ENCODE peak calls at places on chromosomes 2 and 18, in six cellular contexts. V, J, T, E, S and G are unnamed samples.

GRCh38 chr2:16002144-16002543 is 61.8 kb downstream of the MYCN start:
- DNase-seq in T (no peak), E (no peak), J (no peak), V (no peak), S (no peak), G (no peak)

GRCh38 chr18:79750980-79751571 is 46.7 kb upstream of the KCNG2 start:
- DNase-seq in E (no peak), S (no peak), V (peak; percentile 32), T (no peak), J (peak; percentile 32), G (peak; percentile 3)

GRCh38 chr2:176643711-176644110 is 374.5 kb downstream of the MTX2 start:
- DNase-seq in T (peak; percentile 66), J (no peak), E (no peak), V (no peak), S (no peak), G (no peak)

GRCh38 chr2:59996830-59997229 is 556.6 kb downstream of the BCL11A start:
- DNase-seq in T (no peak), V (no peak), E (no peak), S (no peak), J (no peak), G (no peak)

GRCh38 chr2:134250840-134251461 is 2.9 kb upstream of the MGAT5 start:
- DNase-seq in J (no peak), E (no peak), V (no peak), S (no peak), T (no peak), G (no peak)

GRCh38 chr2:223797811-223798721 is 39.3 kb downstream of the AP1S3 start:
- DNase-seq in S (no peak), J (no peak), V (no peak), E (no peak), T (no peak), G (peak; percentile 60)

GRCh38 chr18:23864620-23865019 is 149.9 kb upstream of the TTC39C start:
- DNase-seq in T (no peak), J (no peak), E (peak; percentile 11), V (no peak), S (no peak), G (no peak)

GRCh38 chr2:108236676-108237335 is 3.0 kb upstream of the SULT1C3 start:
- DNase-seq in V (no peak), S (no peak), J (no peak), E (no peak), T (no peak), G (no peak)

GRCh38 chr2:198615972-198616371 is 811.6 kb downstream of the PLCL1 start:
- DNase-seq in V (no peak), J (no peak), S (no peak), E (no peak), T (no peak), G (peak; percentile 61)

GRCh38 chr18:21439453-21439852 is 161.1 kb downstream of the ESCO1 start:
- DNase-seq in J (no peak), S (no peak), T (no peak), V (no peak), E (no peak), G (peak; percentile 99)

GRCh38 chr2:55247025-55247424 is 14.5 kb downstream of the RPS27A start:
- DNase-seq in T (peak; percentile 61), S (no peak), J (no peak), E (no peak), V (no peak), G (no peak)

GRCh38 chr2:43251171-43251731 is 24.8 kb upstream of the ZFP36L2 start:
- DNase-seq in T (no peak), V (no peak), J (no peak), S (no peak), E (no peak), G (peak; percentile 49)

GRCh38 chr2:11248-11941 is 34.9 kb downstream of the FAM110C start:
- DNase-seq in S (peak; percentile 51), V (peak; percentile 27), T (peak; percentile 98), E (peak; percentile 36), J (no peak), G (peak; percentile 64)

GRCh38 chr2:113877651-113878594 is 12.0 kb upstream of the ACTR3 start:
- DNase-seq in S (no peak), E (no peak), J (no peak), T (no peak), V (no peak), G (peak; percentile 85)

GRCh38 chr2:230226090-230226551 is 585 bp downstream of the SP140 start:
- DNase-seq in E (no peak), S (no peak), T (no peak), V (no peak), J (no peak), G (no peak)

GRCh38 chr2:212088353-212088752 is 450.2 kb downstream of the ERBB4 start:
- DNase-seq in E (no peak), S (no peak), V (no peak), J (no peak), T (no peak), G (no peak)

GRCh38 chr2:176107731-176108181 is 676 bp downstream of the HOXD11 start:
- DNase-seq in J (no peak), V (no peak), E (no peak), S (peak; percentile 29), T (peak; percentile 70), G (no peak)

GRCh38 chr2:130372055-130372832 is 16.4 kb downstream of the PTPN18 start:
- DNase-seq in T (peak; percentile 98), J (peak; percentile 83), E (peak; percentile 54), S (peak; percentile 77), V (peak; percentile 70), G (peak; percentile 51)